ENCODE peak calls at places on chromosomes 16 and 17, in four cellular contexts. One of them, this sample, is unnamed.

GRCh38 chr17:46763416-46763815 is 55.1 kb downstream of the WNT3 start:
- DNase-seq in right lobe of liver: no peak
- DNase-seq in cardiac muscle cell: no peak
- DNase-seq in CD8-positive, alpha-beta T cell: no peak
- DNase-seq in this sample: no peak

GRCh38 chr16:56625140-56625942 is at the start of gene MT1E:
- DNase-seq in right lobe of liver: peak; percentile 80
- DNase-seq in cardiac muscle cell: peak; percentile 88
- DNase-seq in CD8-positive, alpha-beta T cell: no peak
- DNase-seq in this sample: peak; percentile 46

GRCh38 chr16:83713597-83713996 is 94.2 kb upstream of the HSBP1 start:
- DNase-seq in right lobe of liver: no peak
- DNase-seq in cardiac muscle cell: no peak
- DNase-seq in CD8-positive, alpha-beta T cell: no peak
- DNase-seq in this sample: no peak

GRCh38 chr16:6016530-6017184 is 919.1 kb upstream of the EEF2KMT start:
- DNase-seq in right lobe of liver: no peak
- DNase-seq in cardiac muscle cell: no peak
- DNase-seq in CD8-positive, alpha-beta T cell: no peak
- DNase-seq in this sample: peak; percentile 42

GRCh38 chr17:16919663-16920627 is 52.0 kb downstream of the TNFRSF13B start:
- DNase-seq in right lobe of liver: no peak
- DNase-seq in cardiac muscle cell: no peak
- DNase-seq in CD8-positive, alpha-beta T cell: no peak
- DNase-seq in this sample: no peak

GRCh38 chr17:56902350-56902749 is 11.5 kb downstream of the TRIM25 start:
- DNase-seq in right lobe of liver: no peak
- DNase-seq in cardiac muscle cell: peak; percentile 30
- DNase-seq in CD8-positive, alpha-beta T cell: no peak
- DNase-seq in this sample: no peak

GRCh38 chr16:28491080-28491969 is 549 bp downstream of the CLN3 start:
- DNase-seq in right lobe of liver: peak; percentile 53
- DNase-seq in cardiac muscle cell: peak; percentile 12
- DNase-seq in CD8-positive, alpha-beta T cell: no peak
- DNase-seq in this sample: peak; percentile 45

GRCh38 chr16:67475051-67475450 is 5.9 kb downstream of the ATP6V0D1 start:
- DNase-seq in right lobe of liver: peak; percentile 49
- DNase-seq in cardiac muscle cell: no peak
- DNase-seq in CD8-positive, alpha-beta T cell: no peak
- DNase-seq in this sample: no peak

GRCh38 chr17:44910231-44911106 is 4.8 kb downstream of the GFAP start:
- DNase-seq in right lobe of liver: no peak
- DNase-seq in cardiac muscle cell: no peak
- DNase-seq in CD8-positive, alpha-beta T cell: no peak
- DNase-seq in this sample: no peak

GRCh38 chr16:31265329-31266245 is 5.8 kb downstream of the ITGAM start:
- DNase-seq in right lobe of liver: peak; percentile 55
- DNase-seq in cardiac muscle cell: no peak
- DNase-seq in CD8-positive, alpha-beta T cell: no peak
- DNase-seq in this sample: no peak

GRCh38 chr16:71726491-71727319 is 2.2 kb upstream of the PHLPP2 start:
- DNase-seq in right lobe of liver: no peak
- DNase-seq in cardiac muscle cell: no peak
- DNase-seq in CD8-positive, alpha-beta T cell: no peak
- DNase-seq in this sample: no peak

GRCh38 chr17:2214047-2214717 is 89.4 kb downstream of the SMG6 start:
- DNase-seq in right lobe of liver: peak; percentile 53
- DNase-seq in cardiac muscle cell: peak; percentile 94
- DNase-seq in CD8-positive, alpha-beta T cell: no peak
- DNase-seq in this sample: peak; percentile 34

GRCh38 chr17:43952351-43952723 is 1.4 kb downstream of the PYY start:
- DNase-seq in right lobe of liver: no peak
- DNase-seq in cardiac muscle cell: peak; percentile 10
- DNase-seq in CD8-positive, alpha-beta T cell: no peak
- DNase-seq in this sample: peak; percentile 52

GRCh38 chr17:50221500-50222480 is 20.4 kb upstream of the COL1A1 start:
- DNase-seq in right lobe of liver: peak; percentile 55
- DNase-seq in cardiac muscle cell: peak; percentile 78
- DNase-seq in CD8-positive, alpha-beta T cell: no peak
- DNase-seq in this sample: no peak

GRCh38 chr16:85833540-85833914 is 34.0 kb downstream of the COX4I1 start:
- DNase-seq in right lobe of liver: no peak
- DNase-seq in cardiac muscle cell: no peak
- DNase-seq in CD8-positive, alpha-beta T cell: no peak
- DNase-seq in this sample: no peak

GRCh38 chr17:82615084-82616020 is 32.9 kb downstream of the WDR45B start:
- DNase-seq in right lobe of liver: no peak
- DNase-seq in cardiac muscle cell: no peak
- DNase-seq in CD8-positive, alpha-beta T cell: no peak
- DNase-seq in this sample: no peak

GRCh38 chr16:4660454-4661007 is 32.8 kb upstream of the NUDT16L1 start:
- DNase-seq in right lobe of liver: peak; percentile 79
- DNase-seq in cardiac muscle cell: peak; percentile 64
- DNase-seq in CD8-positive, alpha-beta T cell: no peak
- DNase-seq in this sample: peak; percentile 58

GRCh38 chr16:88969361-88969831 is 7.6 kb downstream of the CBFA2T3 start:
- DNase-seq in right lobe of liver: no peak
- DNase-seq in cardiac muscle cell: no peak
- DNase-seq in CD8-positive, alpha-beta T cell: no peak
- DNase-seq in this sample: peak; percentile 40

GRCh38 chr16:68798398-68798797 is 44.9 kb upstream of the TANGO6 start:
- DNase-seq in right lobe of liver: no peak
- DNase-seq in cardiac muscle cell: no peak
- DNase-seq in CD8-positive, alpha-beta T cell: no peak
- DNase-seq in this sample: no peak

GRCh38 chr16:23060458-23061320 is 88.6 kb downstream of the USP31 start:
- DNase-seq in right lobe of liver: peak; percentile 48
- DNase-seq in cardiac muscle cell: peak; percentile 79
- DNase-seq in CD8-positive, alpha-beta T cell: peak; percentile 5
- DNase-seq in this sample: peak; percentile 74

GRCh38 chr17:44324571-44325275 is at the start of gene SLC25A39:
- DNase-seq in right lobe of liver: peak; percentile 96
- DNase-seq in cardiac muscle cell: peak; percentile 97
- DNase-seq in CD8-positive, alpha-beta T cell: peak; percentile 90
- DNase-seq in this sample: peak; percentile 97

GRCh38 chr17:33639103-33639991 is 346.3 kb upstream of the ASIC2 start:
- DNase-seq in right lobe of liver: no peak
- DNase-seq in cardiac muscle cell: no peak
- DNase-seq in CD8-positive, alpha-beta T cell: no peak
- DNase-seq in this sample: no peak

GRCh38 chr16:58584831-58585505 is 44.7 kb downstream of the CNOT1 start:
- DNase-seq in right lobe of liver: no peak
- DNase-seq in cardiac muscle cell: peak; percentile 32
- DNase-seq in CD8-positive, alpha-beta T cell: no peak
- DNase-seq in this sample: no peak

GRCh38 chr17:51238253-51238887 is 21.5 kb downstream of the MBTD1 start:
- DNase-seq in right lobe of liver: no peak
- DNase-seq in cardiac muscle cell: no peak
- DNase-seq in CD8-positive, alpha-beta T cell: no peak
- DNase-seq in this sample: no peak

GRCh38 chr17:2945299-2945698 is 118.1 kb downstream of the OR1D5 start:
- DNase-seq in right lobe of liver: no peak
- DNase-seq in cardiac muscle cell: no peak
- DNase-seq in CD8-positive, alpha-beta T cell: no peak
- DNase-seq in this sample: no peak

GRCh38 chr17:79993390-79994221 is 42.1 kb downstream of the TBC1D16 start:
- DNase-seq in right lobe of liver: peak; percentile 88
- DNase-seq in cardiac muscle cell: peak; percentile 94
- DNase-seq in CD8-positive, alpha-beta T cell: no peak
- DNase-seq in this sample: peak; percentile 48

GRCh38 chr17:79930077-79930785 is 91.0 kb upstream of the CBX4 start:
- DNase-seq in right lobe of liver: no peak
- DNase-seq in cardiac muscle cell: peak; percentile 19
- DNase-seq in CD8-positive, alpha-beta T cell: no peak
- DNase-seq in this sample: no peak

GRCh38 chr17:44988256-44988942 is 20.3 kb upstream of the C1QL1 start:
- DNase-seq in right lobe of liver: no peak
- DNase-seq in cardiac muscle cell: no peak
- DNase-seq in CD8-positive, alpha-beta T cell: no peak
- DNase-seq in this sample: no peak

GRCh38 chr16:5432166-5432565 is 334.6 kb upstream of the EEF2KMT start:
- DNase-seq in right lobe of liver: no peak
- DNase-seq in cardiac muscle cell: no peak
- DNase-seq in CD8-positive, alpha-beta T cell: no peak
- DNase-seq in this sample: no peak

GRCh38 chr16:87662254-87663204 is 60.2 kb downstream of the JPH3 start:
- DNase-seq in right lobe of liver: no peak
- DNase-seq in cardiac muscle cell: no peak
- DNase-seq in CD8-positive, alpha-beta T cell: no peak
- DNase-seq in this sample: no peak

GRCh38 chr16:57434003-57434402 is 13.2 kb downstream of the CIAPIN1 start:
- DNase-seq in right lobe of liver: no peak
- DNase-seq in cardiac muscle cell: no peak
- DNase-seq in CD8-positive, alpha-beta T cell: no peak
- DNase-seq in this sample: no peak

GRCh38 chr17:67891481-67892119 is 66.3 kb downstream of the BPTF start:
- DNase-seq in right lobe of liver: peak; percentile 30
- DNase-seq in cardiac muscle cell: peak; percentile 70
- DNase-seq in CD8-positive, alpha-beta T cell: no peak
- DNase-seq in this sample: no peak

GRCh38 chr16:17420821-17421220 is 49.9 kb downstream of the XYLT1 start:
- DNase-seq in right lobe of liver: no peak
- DNase-seq in cardiac muscle cell: no peak
- DNase-seq in CD8-positive, alpha-beta T cell: no peak
- DNase-seq in this sample: no peak

GRCh38 chr17:57084802-57085447 is at the start of gene AKAP1:
- DNase-seq in right lobe of liver: peak; percentile 97
- DNase-seq in cardiac muscle cell: peak; percentile 96
- DNase-seq in CD8-positive, alpha-beta T cell: peak; percentile 91
- DNase-seq in this sample: peak; percentile 96

GRCh38 chr17:42512733-42513251 is 23.2 kb upstream of the NAGLU start:
- DNase-seq in right lobe of liver: no peak
- DNase-seq in cardiac muscle cell: peak; percentile 46
- DNase-seq in CD8-positive, alpha-beta T cell: no peak
- DNase-seq in this sample: no peak

GRCh38 chr17:39152134-39152884 is 872 bp upstream of the PLXDC1 start:
- DNase-seq in right lobe of liver: no peak
- DNase-seq in cardiac muscle cell: no peak
- DNase-seq in CD8-positive, alpha-beta T cell: no peak
- DNase-seq in this sample: peak; percentile 40

GRCh38 chr16:63720848-63721247 is 1401.0 kb downstream of the CDH11 start:
- DNase-seq in right lobe of liver: no peak
- DNase-seq in cardiac muscle cell: peak; percentile 26
- DNase-seq in CD8-positive, alpha-beta T cell: no peak
- DNase-seq in this sample: no peak
- TF ChIP-seq CTCF in right lobe of liver: no peak
- TF ChIP-seq CTCF in cardiac muscle cell: peak; percentile 49
- TF ChIP-seq CTCF in CD8-positive, alpha-beta T cell: no peak
- TF ChIP-seq CTCF in this sample: no peak

GRCh38 chr17:13003454-13003851 is 14.4 kb downstream of the ELAC2 start:
- DNase-seq in right lobe of liver: no peak
- DNase-seq in cardiac muscle cell: no peak
- DNase-seq in CD8-positive, alpha-beta T cell: no peak
- DNase-seq in this sample: no peak
- TF ChIP-seq CTCF in right lobe of liver: no peak
- TF ChIP-seq CTCF in cardiac muscle cell: no peak
- TF ChIP-seq CTCF in CD8-positive, alpha-beta T cell: no peak
- TF ChIP-seq CTCF in this sample: no peak

GRCh38 chr16:70455910-70456309 is 1.5 kb downstream of the FCSK start:
- DNase-seq in right lobe of liver: no peak
- DNase-seq in cardiac muscle cell: no peak
- DNase-seq in CD8-positive, alpha-beta T cell: no peak
- DNase-seq in this sample: no peak
- TF ChIP-seq CTCF in right lobe of liver: no peak
- TF ChIP-seq CTCF in cardiac muscle cell: no peak
- TF ChIP-seq CTCF in CD8-positive, alpha-beta T cell: no peak
- TF ChIP-seq CTCF in this sample: no peak

GRCh38 chr16:1983544-1984346 is at the start of gene GFER:
- DNase-seq in right lobe of liver: peak; percentile 96
- DNase-seq in cardiac muscle cell: peak; percentile 97
- DNase-seq in CD8-positive, alpha-beta T cell: peak; percentile 29
- DNase-seq in this sample: peak; percentile 96
- TF ChIP-seq CTCF in right lobe of liver: peak; percentile 58
- TF ChIP-seq CTCF in cardiac muscle cell: peak; percentile 28
- TF ChIP-seq CTCF in CD8-positive, alpha-beta T cell: no peak
- TF ChIP-seq CTCF in this sample: no peak

DNA sequence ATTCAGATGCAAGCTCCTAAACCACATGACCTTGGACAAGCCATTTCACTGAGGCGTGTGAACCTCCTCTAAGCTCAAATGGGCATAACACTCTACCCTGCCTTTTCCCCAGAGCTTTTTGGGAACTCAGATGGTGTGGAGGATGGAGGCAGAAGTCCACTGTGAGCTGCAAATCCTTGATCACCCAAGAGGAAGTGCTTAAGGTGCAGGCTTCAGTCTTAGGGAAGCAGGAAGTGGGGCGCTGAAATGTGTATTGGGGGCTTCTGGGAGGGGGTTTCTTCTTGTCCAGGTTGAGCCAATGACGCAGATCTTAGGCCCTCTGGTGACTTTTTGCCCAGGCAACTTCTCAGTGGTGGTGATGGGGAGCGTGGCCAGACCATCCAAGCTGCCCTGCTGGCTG is 12.9 kb downstream of the CIITA start:
- DNase-seq in right lobe of liver: no peak
- DNase-seq in cardiac muscle cell: no peak
- DNase-seq in CD8-positive, alpha-beta T cell: no peak
- DNase-seq in this sample: no peak
- TF ChIP-seq CTCF in right lobe of liver: no peak
- TF ChIP-seq CTCF in cardiac muscle cell: no peak
- TF ChIP-seq CTCF in CD8-positive, alpha-beta T cell: no peak
- TF ChIP-seq CTCF in this sample: no peak

DNA sequence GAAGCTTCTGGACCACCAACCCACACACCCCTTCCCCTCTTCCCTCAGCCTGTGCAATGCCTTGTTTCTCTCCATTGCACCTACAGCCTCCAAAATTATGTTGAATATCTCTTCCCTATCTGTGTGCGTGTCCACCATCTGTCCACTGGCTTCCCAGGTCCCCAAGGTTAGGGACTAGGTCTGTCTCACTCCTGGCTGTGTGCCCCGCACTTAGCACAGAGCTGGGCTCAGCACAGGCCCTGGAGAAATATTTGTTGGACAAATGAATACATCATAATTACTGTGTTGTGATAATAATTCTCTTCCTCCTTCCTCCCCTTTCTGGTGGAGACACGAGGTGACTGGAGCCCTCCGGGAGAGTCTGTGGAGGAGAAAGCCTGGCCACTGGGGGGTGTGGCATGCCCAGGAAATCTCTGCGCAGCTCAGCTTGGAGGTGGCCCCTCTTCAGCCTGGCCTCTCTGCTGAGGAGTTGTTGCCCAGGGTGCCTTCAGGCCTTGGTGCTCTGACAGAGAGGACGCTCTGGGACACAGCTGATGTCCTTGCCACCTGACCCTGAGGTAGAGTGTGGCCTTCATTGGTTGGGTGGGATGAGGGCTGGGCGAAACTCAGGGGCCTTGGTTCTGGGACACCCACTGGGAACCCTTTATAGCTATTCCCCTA is 3.3 kb upstream of the BRD7 start:
- DNase-seq in right lobe of liver: no peak
- DNase-seq in cardiac muscle cell: peak; percentile 43
- DNase-seq in CD8-positive, alpha-beta T cell: no peak
- DNase-seq in this sample: peak; percentile 56
- TF ChIP-seq CTCF in right lobe of liver: peak; percentile 17
- TF ChIP-seq CTCF in cardiac muscle cell: peak; percentile 38
- TF ChIP-seq CTCF in CD8-positive, alpha-beta T cell: no peak
- TF ChIP-seq CTCF in this sample: peak; percentile 31

This sample was measured in nephron progenitor cell.